ENCODE peak calls at places on chromosomes 5 and 9, in eight cellular contexts. U, A, F, Z, H, X, Q and B are unnamed samples.

GRCh38 chr5:132056610-132057497 is 3.6 kb upstream of the IL3 start:
- DNase-seq in U (no peak), A (no peak), F (peak), Z (peak), H (no peak), X (peak), Q (peak), B (no peak)

GRCh38 chr9:129582865-129583264 is 38.0 kb downstream of the C9orf50 start:
- DNase-seq in U (no peak), A (no peak), F (no peak), Z (no peak), H (no peak), X (no peak), Q (no peak), B (no peak)

GRCh38 chr9:125241863-125242739 is 958 bp upstream of the HSPA5 start:
- DNase-seq in U (no peak), A (no peak), F (peak), Z (peak), H (no peak), X (no peak), Q (peak), B (no peak)

GRCh38 chr5:176742246-176743105 is 67.9 kb upstream of the UNC5A start:
- DNase-seq in U (no peak), A (no peak), F (no peak), Z (no peak), H (no peak), X (no peak), Q (no peak), B (peak)

GRCh38 chr5:86565197-86565789 is 52.4 kb upstream of the COX7C start:
- DNase-seq in U (no peak), A (no peak), F (no peak), Z (no peak), H (no peak), X (no peak), Q (no peak), B (no peak)

GRCh38 chr9:120901704-120902103 is 24.7 kb upstream of the PHF19 start:
- DNase-seq in U (no peak), A (no peak), F (no peak), Z (no peak), H (no peak), X (no peak), Q (no peak), B (no peak)

GRCh38 chr5:127909078-127909477 is 174.5 kb upstream of the SLC12A2 start:
- DNase-seq in U (peak), A (peak), F (no peak), Z (no peak), H (peak), X (no peak), Q (no peak), B (peak)

GRCh38 chr5:158716668-158717067 is 383.0 kb downstream of the EBF1 start:
- DNase-seq in U (no peak), A (no peak), F (no peak), Z (no peak), H (peak), X (no peak), Q (no peak), B (no peak)

GRCh38 chr9:76562511-76562911 is 103.5 kb downstream of the GCNT1 start:
- DNase-seq in U (no peak), A (no peak), F (no peak), Z (no peak), H (peak), X (no peak), Q (no peak), B (no peak)

GRCh38 chr5:166768536-166768935 is 1522.9 kb upstream of the WWC1 start:
- DNase-seq in U (no peak), A (no peak), F (no peak), Z (no peak), H (no peak), X (no peak), Q (no peak), B (no peak)

GRCh38 chr5:133086366-133086875 is 34.6 kb downstream of the HSPA4 start:
- DNase-seq in U (no peak), A (no peak), F (no peak), Z (no peak), H (no peak), X (no peak), Q (no peak), B (no peak)

GRCh38 chr5:137921931-137922330 is 32.7 kb downstream of the PKD2L2 start:
- DNase-seq in U (no peak), A (no peak), F (no peak), Z (no peak), H (no peak), X (no peak), Q (no peak), B (no peak)

DNA sequence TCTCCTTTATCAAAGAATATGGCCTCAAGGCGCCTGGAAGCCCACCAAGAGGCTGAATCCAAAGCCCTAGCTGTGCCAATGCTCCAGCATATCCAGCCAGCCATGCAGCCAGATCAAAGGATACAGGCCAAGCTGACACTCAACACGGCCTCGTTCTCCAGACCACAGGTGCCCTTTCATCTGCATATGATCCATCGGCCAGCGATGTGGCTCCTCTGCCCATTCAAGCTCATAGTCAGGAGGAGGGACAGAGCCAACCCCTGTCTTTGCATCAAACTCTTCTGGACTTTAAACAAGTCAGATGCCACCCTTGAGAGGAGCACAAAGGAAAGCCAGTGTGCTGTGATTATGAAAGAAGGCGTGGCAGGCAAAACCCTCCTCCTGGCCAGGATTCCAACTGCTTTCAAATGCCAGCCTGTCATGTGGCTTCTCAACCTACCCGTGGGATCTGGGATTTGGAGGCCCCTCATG is 42.5 kb downstream of the ADAM19 start:
- DNase-seq in U (no peak), A (no peak), F (no peak), Z (no peak), H (no peak), X (no peak), Q (no peak), B (no peak)
- TF ChIP-seq POLR2AphosphoS5 in U (no peak), A (no peak), F (no peak), Z (no peak), H (no peak), X (no peak), Q (no peak), B (no peak)

DNA sequence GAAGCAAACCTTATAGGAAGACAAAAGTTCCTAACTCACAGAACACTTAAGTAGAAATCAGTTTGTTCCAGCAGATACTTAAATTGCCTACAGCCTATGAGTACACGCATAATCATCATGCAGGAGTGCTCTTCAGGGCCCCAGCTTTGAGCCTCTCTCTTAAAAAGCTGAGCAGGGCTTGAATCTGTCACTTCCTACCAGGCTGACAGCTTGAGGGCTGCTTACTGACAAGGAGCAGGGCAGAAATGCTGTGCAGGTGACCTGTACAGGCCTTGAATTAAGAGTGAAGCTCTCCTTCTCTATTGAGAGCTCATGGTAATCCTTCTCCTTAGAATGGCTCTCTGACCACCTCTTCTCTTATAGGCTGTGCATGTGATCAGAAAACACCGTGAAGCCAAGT is 66.5 kb upstream of the MAST4 start:
- DNase-seq in U (no peak), A (no peak), F (no peak), Z (no peak), H (no peak), X (no peak), Q (no peak), B (no peak)
- TF ChIP-seq POLR2AphosphoS5 in U (no peak), A (no peak), F (no peak), Z (no peak), H (no peak), X (no peak), Q (no peak), B (no peak)

GRCh38 chr5:1394881-1395860 is 50.1 kb downstream of the SLC6A3 start:
- DNase-seq in U (no peak), A (no peak), F (no peak), Z (no peak), H (no peak), X (no peak), Q (no peak), B (no peak)
- TF ChIP-seq POLR2AphosphoS5 in U (no peak), A (no peak), F (no peak), Z (no peak), H (no peak), X (no peak), Q (no peak), B (no peak)

DNA sequence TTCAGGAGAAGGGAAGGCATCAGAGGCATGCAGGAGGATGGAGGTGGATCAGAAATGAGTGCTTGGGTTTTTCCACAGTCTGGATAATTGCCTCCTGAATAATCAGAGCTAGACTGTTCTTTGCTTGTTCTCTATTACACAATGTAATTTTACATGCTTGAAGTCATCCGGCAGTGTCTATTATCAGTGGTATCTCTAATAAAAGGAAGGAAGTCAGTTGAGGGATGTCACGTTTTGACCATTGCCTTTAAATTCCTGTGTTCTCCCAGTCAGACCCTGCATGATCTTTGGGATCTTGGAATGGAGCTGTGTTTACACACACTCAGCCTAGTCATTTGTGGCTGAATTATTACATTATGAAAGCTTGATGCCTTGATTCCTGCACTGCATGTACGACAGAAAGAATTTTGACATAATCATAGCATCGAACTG is 91.0 kb downstream of the PDE8B start:
- DNase-seq in U (no peak), A (no peak), F (no peak), Z (no peak), H (no peak), X (no peak), Q (no peak), B (no peak)
- TF ChIP-seq POLR2AphosphoS5 in U (no peak), A (no peak), F (no peak), Z (no peak), H (no peak), X (no peak), Q (no peak), B (no peak)

GRCh38 chr9:134968823-134969090 is 51.0 kb upstream of the FCN1 start:
- DNase-seq in U (no peak), A (no peak), F (no peak), Z (peak), H (no peak), X (no peak), Q (no peak), B (no peak)

GRCh38 chr9:134969401-134969800 is 51.7 kb upstream of the FCN1 start:
- DNase-seq in U (no peak), A (no peak), F (no peak), Z (peak), H (no peak), X (no peak), Q (no peak), B (no peak)

GRCh38 chr9:134967547-134967930 is 49.8 kb upstream of the FCN1 start:
- DNase-seq in U (no peak), A (no peak), F (no peak), Z (peak), H (no peak), X (no peak), Q (no peak), B (no peak)

GRCh38 chr9:134966697-134967546 is 49.2 kb upstream of the FCN1 start:
- DNase-seq in U (no peak), A (no peak), F (no peak), Z (peak), H (no peak), X (no peak), Q (no peak), B (no peak)

DNA sequence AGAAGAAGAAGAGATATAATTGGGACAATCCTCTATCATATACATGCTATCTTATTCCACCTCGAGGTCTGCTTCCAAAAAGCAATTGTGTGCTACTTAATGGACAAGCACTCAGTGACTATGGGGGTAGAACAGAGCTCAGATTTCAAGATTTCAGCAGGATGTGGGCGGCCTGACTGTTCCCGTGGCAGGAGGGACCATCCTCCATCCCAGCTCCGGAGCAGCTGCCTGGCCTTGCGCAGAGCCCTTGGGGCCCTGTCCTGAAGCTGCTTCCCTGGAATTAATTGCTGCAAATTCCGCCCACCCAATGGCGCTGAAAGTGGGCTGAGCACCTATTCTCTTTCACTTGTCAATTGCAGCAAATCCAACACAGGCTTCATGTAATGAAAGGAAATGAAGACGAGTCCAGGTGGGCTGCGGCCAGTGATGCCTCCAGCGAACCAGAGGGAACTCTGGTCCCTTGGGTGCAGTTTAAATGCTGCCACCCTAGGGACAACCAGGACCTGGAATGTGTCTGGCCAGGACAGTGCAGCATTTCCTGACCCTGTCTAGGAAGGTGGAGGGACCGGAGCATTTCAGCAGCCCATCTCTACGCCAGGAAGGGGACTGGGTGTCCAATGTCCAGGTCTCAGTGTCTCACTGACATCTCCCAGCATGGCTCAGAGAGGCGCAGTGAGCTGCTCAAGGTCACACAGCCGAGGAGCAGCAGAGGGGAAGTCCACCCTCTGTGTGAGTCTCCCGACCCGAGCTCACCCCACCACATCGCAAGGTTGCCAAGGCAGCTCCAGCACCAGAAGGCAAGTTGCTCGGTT is 50.5 kb upstream of the FCN1 start:
- DNase-seq in U (no peak), A (no peak), F (no peak), Z (peak), H (no peak), X (no peak), Q (no peak), B (no peak)
- TF ChIP-seq POLR2AphosphoS5 in U (no peak), A (no peak), F (no peak), Z (no peak), H (no peak), X (no peak), Q (no peak), B (no peak)

GRCh38 chr5:73592546-73592945 is 27.0 kb downstream of the UTP15 start:
- DNase-seq in U (no peak), A (no peak), F (no peak), Z (no peak), H (no peak), X (no peak), Q (no peak), B (no peak)

GRCh38 chr5:73591102-73591695 is 25.7 kb downstream of the UTP15 start:
- DNase-seq in U (peak), A (peak), F (no peak), Z (no peak), H (peak), X (peak), Q (peak), B (peak)

GRCh38 chr5:73591698-73592501 is 26.4 kb downstream of the UTP15 start:
- DNase-seq in U (no peak), A (no peak), F (no peak), Z (no peak), H (peak), X (no peak), Q (no peak), B (no peak)

GRCh38 chr5:73599378-73599777 is 26.6 kb upstream of the ARHGEF28 start:
- DNase-seq in U (no peak), A (no peak), F (no peak), Z (no peak), H (no peak), X (no peak), Q (no peak), B (no peak)

DNA sequence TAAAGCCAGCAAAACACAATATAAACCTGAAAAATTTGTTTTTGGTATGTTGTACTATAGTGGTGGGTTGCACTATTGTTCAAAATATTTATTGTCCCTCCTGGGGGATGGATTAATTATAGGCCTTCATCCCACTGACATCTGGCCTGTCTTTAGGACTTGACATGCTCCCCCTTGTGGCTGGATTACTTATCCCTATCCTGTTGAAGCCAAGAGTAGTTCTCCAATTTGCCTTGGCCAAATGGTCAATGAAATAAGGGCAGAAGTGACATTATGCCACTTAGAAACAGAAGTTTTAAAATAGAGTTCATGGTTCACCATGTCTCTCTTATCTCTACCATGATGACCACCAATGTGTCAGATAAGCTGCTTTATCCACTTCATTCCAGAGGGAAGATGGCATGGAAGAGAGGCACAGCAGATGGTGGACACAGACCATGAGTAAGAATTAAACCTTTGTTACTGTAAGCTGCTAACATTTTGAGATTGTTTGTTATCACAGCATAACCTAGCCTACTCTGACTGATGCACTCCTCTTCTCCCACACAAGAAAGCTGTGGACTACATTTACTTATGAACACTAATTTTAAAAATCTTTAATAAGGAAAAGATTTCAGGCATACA is 29.2 kb upstream of the ARHGEF28 start:
- DNase-seq in U (peak), A (peak), F (no peak), Z (no peak), H (peak), X (no peak), Q (peak), B (peak)
- TF ChIP-seq POLR2AphosphoS5 in U (no peak), A (no peak), F (no peak), Z (no peak), H (no peak), X (no peak), Q (no peak), B (no peak)